ENCODE peak calls at places on chromosomes 12 and 14, in seven cellular contexts. One of them, this sample, is unnamed.

GRCh38 chr14:25411933-25412757 is 362.2 kb upstream of the STXBP6 start:
- DNase-seq in RPMI7951: peak; percentile 3
- DNase-seq in globus pallidus: peak; percentile 78
- DNase-seq in activated naive CD4-positive, alpha-beta T cell treated with Interleukin-2 at 50 U/mL for 16 hours: no peak
- DNase-seq in H4: peak; percentile 16
- DNase-seq in EH: no peak
- DNase-seq in Kasumi-1: peak; percentile 41
- DNase-seq in this sample: no peak

GRCh38 chr14:34025325-34026017 is 74.6 kb upstream of the EGLN3 start:
- DNase-seq in H4: no peak
- DNase-seq in activated naive CD4-positive, alpha-beta T cell treated with Interleukin-2 at 50 U/mL for 16 hours: no peak
- DNase-seq in RPMI7951: no peak
- DNase-seq in Kasumi-1: no peak
- DNase-seq in EH: no peak
- DNase-seq in globus pallidus: no peak
- DNase-seq in this sample: no peak

GRCh38 chr12:54358620-54358944 is 5.7 kb downstream of the GPR84 start:
- DNase-seq in H4: no peak
- DNase-seq in activated naive CD4-positive, alpha-beta T cell treated with Interleukin-2 at 50 U/mL for 16 hours: peak; percentile 11
- DNase-seq in globus pallidus: no peak
- DNase-seq in EH: no peak
- DNase-seq in Kasumi-1: no peak
- DNase-seq in RPMI7951: no peak
- DNase-seq in this sample: no peak

GRCh38 chr14:42110167-42110566 is 503.5 kb downstream of the LRFN5 start:
- DNase-seq in H4: peak; percentile 62
- DNase-seq in Kasumi-1: peak; percentile 41
- DNase-seq in activated naive CD4-positive, alpha-beta T cell treated with Interleukin-2 at 50 U/mL for 16 hours: no peak
- DNase-seq in globus pallidus: no peak
- DNase-seq in RPMI7951: peak; percentile 29
- DNase-seq in EH: peak; percentile 16
- DNase-seq in this sample: peak; percentile 66

GRCh38 chr14:87899228-87899627 is 93.8 kb downstream of the GALC start:
- DNase-seq in globus pallidus: no peak
- DNase-seq in EH: no peak
- DNase-seq in RPMI7951: no peak
- DNase-seq in H4: no peak
- DNase-seq in Kasumi-1: no peak
- DNase-seq in activated naive CD4-positive, alpha-beta T cell treated with Interleukin-2 at 50 U/mL for 16 hours: no peak
- DNase-seq in this sample: no peak

GRCh38 chr12:10211975-10212622 is 578 bp upstream of the GABARAPL1 start:
- DNase-seq in activated naive CD4-positive, alpha-beta T cell treated with Interleukin-2 at 50 U/mL for 16 hours: peak; percentile 89
- DNase-seq in Kasumi-1: peak; percentile 32
- DNase-seq in EH: peak; percentile 99
- DNase-seq in globus pallidus: peak; percentile 94
- DNase-seq in H4: peak; percentile 100
- DNase-seq in RPMI7951: peak; percentile 96
- DNase-seq in this sample: peak; percentile 98

GRCh38 chr14:91693342-91693741 is 38.5 kb downstream of the CATSPERB start:
- DNase-seq in RPMI7951: no peak
- DNase-seq in EH: no peak
- DNase-seq in globus pallidus: no peak
- DNase-seq in H4: peak; percentile 36
- DNase-seq in activated naive CD4-positive, alpha-beta T cell treated with Interleukin-2 at 50 U/mL for 16 hours: no peak
- DNase-seq in Kasumi-1: no peak
- DNase-seq in this sample: peak; percentile 72

GRCh38 chr12:52056801-52057613 is 5.8 kb downstream of the NR4A1 start:
- DNase-seq in globus pallidus: no peak
- DNase-seq in RPMI7951: no peak
- DNase-seq in activated naive CD4-positive, alpha-beta T cell treated with Interleukin-2 at 50 U/mL for 16 hours: no peak
- DNase-seq in H4: no peak
- DNase-seq in Kasumi-1: no peak
- DNase-seq in EH: no peak
- DNase-seq in this sample: no peak

GRCh38 chr14:36973806-36974442 is 198.5 kb downstream of the SLC25A21 start:
- DNase-seq in Kasumi-1: no peak
- DNase-seq in activated naive CD4-positive, alpha-beta T cell treated with Interleukin-2 at 50 U/mL for 16 hours: no peak
- DNase-seq in H4: peak; percentile 58
- DNase-seq in RPMI7951: no peak
- DNase-seq in EH: peak; percentile 80
- DNase-seq in globus pallidus: no peak
- DNase-seq in this sample: peak; percentile 69

GRCh38 chr12:132711169-132711843 is 664 bp downstream of the PGAM5 start:
- DNase-seq in H4: no peak
- DNase-seq in activated naive CD4-positive, alpha-beta T cell treated with Interleukin-2 at 50 U/mL for 16 hours: peak; percentile 34
- DNase-seq in Kasumi-1: no peak
- DNase-seq in globus pallidus: no peak
- DNase-seq in EH: peak; percentile 27
- DNase-seq in RPMI7951: no peak
- DNase-seq in this sample: no peak

GRCh38 chr12:131766382-131767107 is 55.7 kb downstream of the SFSWAP start:
- DNase-seq in Kasumi-1: no peak
- DNase-seq in activated naive CD4-positive, alpha-beta T cell treated with Interleukin-2 at 50 U/mL for 16 hours: no peak
- DNase-seq in globus pallidus: no peak
- DNase-seq in H4: no peak
- DNase-seq in EH: no peak
- DNase-seq in RPMI7951: no peak
- DNase-seq in this sample: no peak

GRCh38 chr12:3311027-3311402 is 180.0 kb upstream of the PRMT8 start:
- DNase-seq in activated naive CD4-positive, alpha-beta T cell treated with Interleukin-2 at 50 U/mL for 16 hours: no peak
- DNase-seq in H4: no peak
- DNase-seq in EH: no peak
- DNase-seq in RPMI7951: peak; percentile 49
- DNase-seq in Kasumi-1: no peak
- DNase-seq in globus pallidus: no peak
- DNase-seq in this sample: peak; percentile 67

GRCh38 chr14:103536693-103537092 is 7.7 kb downstream of the TRMT61A start:
- DNase-seq in Kasumi-1: no peak
- DNase-seq in globus pallidus: no peak
- DNase-seq in EH: no peak
- DNase-seq in activated naive CD4-positive, alpha-beta T cell treated with Interleukin-2 at 50 U/mL for 16 hours: no peak
- DNase-seq in H4: no peak
- DNase-seq in RPMI7951: no peak
- DNase-seq in this sample: no peak

GRCh38 chr12:107318554-107318803 is 225.1 kb upstream of the CRY1 start:
- DNase-seq in activated naive CD4-positive, alpha-beta T cell treated with Interleukin-2 at 50 U/mL for 16 hours: no peak
- DNase-seq in H4: no peak
- DNase-seq in EH: no peak
- DNase-seq in Kasumi-1: no peak
- DNase-seq in globus pallidus: no peak
- DNase-seq in RPMI7951: no peak
- DNase-seq in this sample: no peak

GRCh38 chr12:31765931-31766330 is 37.1 kb upstream of the AMN1 start:
- DNase-seq in H4: no peak
- DNase-seq in globus pallidus: no peak
- DNase-seq in EH: no peak
- DNase-seq in activated naive CD4-positive, alpha-beta T cell treated with Interleukin-2 at 50 U/mL for 16 hours: no peak
- DNase-seq in Kasumi-1: no peak
- DNase-seq in RPMI7951: no peak
- DNase-seq in this sample: no peak

GRCh38 chr12:113910751-113911272 is 55.3 kb downstream of the RBM19 start:
- DNase-seq in globus pallidus: no peak
- DNase-seq in RPMI7951: no peak
- DNase-seq in H4: no peak
- DNase-seq in Kasumi-1: no peak
- DNase-seq in activated naive CD4-positive, alpha-beta T cell treated with Interleukin-2 at 50 U/mL for 16 hours: no peak
- DNase-seq in EH: no peak
- DNase-seq in this sample: no peak

GRCh38 chr12:109923481-109924245 is 23.6 kb downstream of the TCHP start:
- DNase-seq in H4: no peak
- DNase-seq in EH: no peak
- DNase-seq in RPMI7951: no peak
- DNase-seq in Kasumi-1: no peak
- DNase-seq in globus pallidus: no peak
- DNase-seq in activated naive CD4-positive, alpha-beta T cell treated with Interleukin-2 at 50 U/mL for 16 hours: no peak
- DNase-seq in this sample: no peak

This sample was measured in HT1080.